ENCODE peak calls at places on chromosomes 2 and 18, in ten cellular contexts. L is nephron progenitor cell; J is CD4-positive, alpha-beta T cell; G is endothelial cell; P is A673; I is heart left ventricle; H is RWPE1; Q is MM.1S; Z is foreskin fibroblast; B is AG09319. V is an unnamed sample.

GRCh38 chr2:101253713-101254085 is 1.0 kb downstream of the CNOT11 start:
- DNase-seq in L (no peak), J (no peak), G (no peak), P (no peak), I (no peak), H (no peak), Q (peak), Z (no peak), B (no peak), V (no peak)

GRCh38 chr18:31679806-31680793 is 4.3 kb downstream of the B4GALT6 start:
- DNase-seq in L (no peak), J (no peak), G (no peak), P (no peak), I (no peak), H (no peak), Q (no peak), Z (no peak), B (no peak), V (no peak)

GRCh38 chr2:41775381-41776025 is 272.3 kb upstream of the PKDCC start:
- DNase-seq in L (no peak), J (no peak), G (no peak), P (no peak), I (no peak), H (no peak), Q (no peak), Z (no peak), B (no peak), V (no peak)

GRCh38 chr2:190679813-190680591 is 31.1 kb downstream of the NAB1 start:
- DNase-seq in L (peak), J (peak), G (peak), P (peak), I (no peak), H (no peak), Q (peak), Z (peak), B (no peak), V (no peak)

GRCh38 chr18:40096675-40097074 is 1858.4 kb upstream of the PIK3C3 start:
- DNase-seq in L (no peak), J (no peak), G (no peak), P (no peak), I (no peak), H (no peak), Q (no peak), Z (no peak), B (no peak), V (no peak)

GRCh38 chr2:200578778-200579177 is 7.0 kb upstream of the AOX1 start:
- DNase-seq in L (no peak), J (no peak), G (no peak), P (peak), I (no peak), H (no peak), Q (peak), Z (no peak), B (no peak), V (no peak)

GRCh38 chr2:190698895-190699294 is 50.0 kb downstream of the NAB1 start:
- DNase-seq in L (no peak), J (no peak), G (peak), P (no peak), I (no peak), H (no peak), Q (no peak), Z (no peak), B (no peak), V (no peak)

GRCh38 chr2:84856785-84857184 is 24.1 kb downstream of the TRABD2A start:
- DNase-seq in L (no peak), J (no peak), G (no peak), P (no peak), I (no peak), H (no peak), Q (no peak), Z (no peak), B (no peak), V (no peak)

GRCh38 chr18:36066001-36066400 is 1.4 kb downstream of the RPRD1A start:
- DNase-seq in L (no peak), J (no peak), G (no peak), P (no peak), I (no peak), H (no peak), Q (no peak), Z (peak), B (no peak), V (no peak)

GRCh38 chr2:127420039-127420864 is 2.0 kb downstream of the PROC start:
- DNase-seq in L (no peak), J (no peak), G (no peak), P (no peak), I (no peak), H (no peak), Q (no peak), Z (no peak), B (no peak), V (no peak)

GRCh38 chr18:7329036-7329435 is 98.1 kb downstream of the LRRC30 start:
- DNase-seq in L (no peak), J (no peak), G (no peak), P (no peak), I (no peak), H (peak), Q (no peak), Z (no peak), B (no peak), V (no peak)

GRCh38 chr2:100988630-100989417 is 13.3 kb upstream of the RPL31 start:
- DNase-seq in L (no peak), J (no peak), G (no peak), P (no peak), I (no peak), H (no peak), Q (no peak), Z (no peak), B (no peak), V (no peak)

GRCh38 chr2:120869659-120870466 is 134.2 kb downstream of the GLI2 start:
- DNase-seq in L (no peak), J (no peak), G (no peak), P (no peak), I (no peak), H (no peak), Q (no peak), Z (no peak), B (no peak), V (no peak)

GRCh38 chr2:179050735-179051134 is 798 bp upstream of the CCDC141 start:
- DNase-seq in L (no peak), J (no peak), G (no peak), P (no peak), I (no peak), H (no peak), Q (no peak), Z (no peak), B (no peak), V (no peak)

GRCh38 chr18:8988262-8988871 is 114.1 kb upstream of the NDUFV2 start:
- DNase-seq in L (peak), J (peak), G (peak), P (peak), I (peak), H (peak), Q (peak), Z (peak), B (peak), V (peak)

GRCh38 chr2:217434183-217434620 is 568.6 kb downstream of the TNS1 start:
- DNase-seq in L (peak), J (no peak), G (peak), P (peak), I (peak), H (peak), Q (no peak), Z (peak), B (peak), V (peak)

GRCh38 chr18:6776193-6776592 is 46.7 kb downstream of the ARHGAP28 start:
- DNase-seq in L (no peak), J (no peak), G (no peak), P (no peak), I (no peak), H (no peak), Q (no peak), Z (peak), B (peak), V (no peak)

GRCh38 chr18:68447286-68447685 is 267.6 kb downstream of the TMX3 start:
- DNase-seq in L (no peak), J (no peak), G (no peak), P (no peak), I (no peak), H (no peak), Q (no peak), Z (no peak), B (no peak), V (no peak)

DNA sequence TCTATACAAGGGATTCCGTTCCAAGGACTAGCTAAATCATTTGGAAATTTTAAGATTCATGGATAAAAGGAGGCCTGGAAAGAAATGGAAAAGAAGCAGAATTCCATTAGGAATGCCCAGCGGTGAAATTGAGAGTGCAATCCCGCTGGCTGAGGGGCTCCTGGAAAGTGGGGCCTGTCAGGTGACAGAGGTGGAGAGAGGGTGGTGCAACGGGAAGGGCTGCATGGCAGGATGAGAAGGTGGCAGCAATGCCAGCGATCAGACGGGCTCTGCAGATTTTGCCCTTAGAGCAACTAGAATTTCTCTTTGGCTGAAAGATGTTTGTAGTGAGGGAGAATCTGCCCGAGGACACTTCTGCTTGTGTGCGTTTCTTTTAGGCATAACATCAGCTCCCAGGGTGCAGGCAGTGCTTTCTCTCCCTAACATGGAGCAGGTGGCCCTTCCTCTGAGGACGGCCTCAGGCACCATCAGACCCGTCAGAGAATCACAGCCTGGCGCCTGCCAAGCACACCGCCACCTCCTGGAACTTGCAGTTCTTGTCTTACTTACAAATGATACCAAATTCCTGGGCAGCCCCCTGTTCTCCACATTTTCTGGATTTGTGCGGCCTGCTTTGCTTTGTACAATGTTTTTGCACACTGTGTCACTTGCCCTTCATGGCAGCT is 261.6 kb downstream of the NDUFA10 start:
- DNase-seq in L (no peak), J (no peak), G (no peak), P (no peak), I (no peak), H (no peak), Q (no peak), Z (no peak), B (no peak), V (no peak)
- TF ChIP-seq CTCF in L (peak), J (no peak), G (no peak), P (peak), I (no peak), H (no peak), Q (no peak), Z (no peak), B (no peak), V (no peak)

GRCh38 chr18:43671431-43671830 is 394.1 kb upstream of the SYT4 start:
- DNase-seq in L (no peak), J (no peak), G (no peak), P (no peak), I (no peak), H (no peak), Q (no peak), Z (no peak), B (no peak), V (no peak)
- TF ChIP-seq CTCF in L (no peak), J (no peak), G (no peak), P (no peak), I (no peak), H (no peak), Q (no peak), Z (no peak), B (no peak), V (no peak)

GRCh38 chr2:73085691-73086090 is 14.2 kb upstream of the SFXN5 start:
- DNase-seq in L (peak), J (peak), G (peak), P (peak), I (peak), H (peak), Q (peak), Z (peak), B (no peak), V (peak)
- TF ChIP-seq CTCF in L (peak), J (peak), G (peak), P (peak), I (peak), H (peak), Q (peak), Z (peak), B (peak), V (peak)

DNA sequence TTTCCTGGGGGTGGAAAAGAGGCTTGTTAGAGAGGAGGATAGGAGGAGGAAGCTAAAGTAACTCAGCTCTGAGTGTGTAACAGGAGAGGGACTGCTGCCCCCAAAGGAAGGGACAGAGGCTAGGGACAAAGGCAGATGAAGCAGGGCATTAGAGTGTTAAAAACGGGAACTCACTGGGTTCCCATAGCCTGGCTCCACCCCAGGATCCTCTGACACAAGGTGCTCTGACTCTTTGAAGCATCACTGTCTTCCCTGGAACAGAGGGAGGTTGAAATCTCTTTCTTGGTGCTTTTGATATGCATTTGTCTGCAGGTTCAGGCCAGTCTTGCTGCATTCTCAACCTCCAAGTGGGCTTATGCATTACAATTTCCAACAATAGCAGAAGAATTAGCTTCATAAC is 22.9 kb downstream of the IL36A start:
- DNase-seq in L (no peak), J (no peak), G (no peak), P (no peak), I (no peak), H (no peak), Q (no peak), Z (no peak), B (no peak), V (no peak)
- TF ChIP-seq CTCF in L (no peak), J (no peak), G (no peak), P (no peak), I (no peak), H (no peak), Q (no peak), Z (no peak), B (no peak), V (no peak)

GRCh38 chr18:70643812-70644211 is 355.0 kb downstream of the SOCS6 start:
- DNase-seq in L (no peak), J (no peak), G (no peak), P (no peak), I (no peak), H (no peak), Q (no peak), Z (no peak), B (no peak), V (no peak)
- TF ChIP-seq CTCF in L (no peak), J (no peak), G (no peak), P (no peak), I (no peak), H (no peak), Q (no peak), Z (no peak), B (no peak), V (no peak)

DNA sequence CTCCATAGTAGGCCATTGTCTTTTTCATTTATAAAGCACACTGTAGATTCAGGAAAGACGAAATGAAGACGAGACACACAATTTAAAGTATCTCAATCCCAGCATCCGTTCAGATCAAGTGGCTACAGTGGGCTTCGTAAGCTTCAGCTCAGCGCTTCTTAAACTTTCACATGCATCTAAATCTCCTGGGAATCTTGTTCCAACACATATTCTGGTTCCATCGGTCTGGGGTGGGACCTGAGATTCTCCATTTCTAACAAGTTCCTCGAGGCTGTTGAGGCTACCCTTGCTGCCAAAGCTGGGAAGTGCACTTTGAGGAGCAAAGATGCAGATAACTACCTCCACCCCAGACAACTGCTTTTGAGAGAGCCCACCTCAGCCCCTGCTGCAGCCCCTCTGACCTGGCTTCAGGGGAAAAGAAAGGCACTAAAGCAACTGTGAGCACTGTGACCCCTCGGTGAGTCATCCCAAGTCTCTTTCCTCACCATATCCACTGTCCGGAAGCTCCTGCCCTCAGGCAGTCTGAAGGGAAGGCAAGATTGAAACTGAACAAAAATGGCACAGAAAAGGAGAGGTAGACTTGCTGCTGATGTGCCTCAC is 201.1 kb upstream of the FBXO11 start:
- DNase-seq in L (no peak), J (no peak), G (no peak), P (peak), I (no peak), H (peak), Q (no peak), Z (peak), B (peak), V (no peak)
- TF ChIP-seq CTCF in L (no peak), J (no peak), G (no peak), P (no peak), I (no peak), H (no peak), Q (no peak), Z (no peak), B (peak), V (no peak)

DNA sequence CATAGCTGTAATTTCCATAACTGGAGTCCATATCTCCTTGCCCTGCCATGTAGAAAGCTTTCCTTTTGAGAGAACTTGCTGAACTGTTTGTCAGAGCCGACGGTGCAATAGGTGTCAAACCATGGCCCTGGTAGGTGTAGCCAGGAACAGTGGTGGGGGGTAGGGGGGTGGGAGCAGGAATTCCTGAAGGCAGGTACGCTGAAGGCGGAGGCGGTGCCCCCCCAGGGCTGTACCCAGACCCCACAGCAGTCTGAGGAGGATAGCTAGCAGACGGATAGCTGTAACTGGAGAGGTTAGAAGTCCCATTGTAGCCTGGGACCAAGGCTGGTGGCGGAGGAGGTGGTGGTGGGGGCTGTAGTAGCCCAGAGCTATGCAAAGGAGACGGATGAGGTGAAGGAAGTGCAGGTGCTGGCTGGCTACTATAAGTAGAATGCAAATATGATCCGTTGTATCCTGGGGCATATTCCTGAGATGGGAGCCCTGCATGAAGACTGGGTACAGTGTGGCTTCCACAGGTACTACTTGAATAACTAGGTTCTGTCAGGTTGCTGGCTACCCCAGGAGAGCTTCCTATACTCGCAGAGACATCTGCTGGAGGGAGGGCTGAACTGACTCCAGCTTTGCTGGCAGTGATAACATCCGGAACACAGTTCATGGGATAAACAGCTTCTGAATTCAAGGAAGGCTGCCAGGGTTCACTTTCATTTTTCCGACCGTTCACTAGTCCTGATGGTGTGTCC is 124.8 kb downstream of the FIGN start:
- DNase-seq in L (no peak), J (no peak), G (peak), P (peak), I (no peak), H (no peak), Q (no peak), Z (no peak), B (no peak), V (no peak)
- TF ChIP-seq CTCF in L (no peak), J (no peak), G (no peak), P (peak), I (no peak), H (no peak), Q (no peak), Z (no peak), B (no peak), V (peak)

GRCh38 chr2:196610796-196611195 is 28.7 kb upstream of the CCDC150 start:
- DNase-seq in L (no peak), J (no peak), G (no peak), P (no peak), I (no peak), H (no peak), Q (no peak), Z (no peak), B (no peak), V (no peak)

GRCh38 chr2:196618661-196619060 is 20.9 kb upstream of the CCDC150 start:
- DNase-seq in L (no peak), J (no peak), G (no peak), P (no peak), I (no peak), H (no peak), Q (no peak), Z (no peak), B (no peak), V (no peak)

GRCh38 chr2:196617430-196617829 is 22.1 kb upstream of the CCDC150 start:
- DNase-seq in L (no peak), J (no peak), G (no peak), P (no peak), I (no peak), H (no peak), Q (peak), Z (no peak), B (no peak), V (no peak)

GRCh38 chr2:196609806-196610205 is 29.7 kb upstream of the CCDC150 start:
- DNase-seq in L (no peak), J (no peak), G (no peak), P (no peak), I (no peak), H (no peak), Q (no peak), Z (no peak), B (no peak), V (no peak)

GRCh38 chr2:196613302-196613701 is 26.2 kb upstream of the CCDC150 start:
- DNase-seq in L (no peak), J (no peak), G (no peak), P (no peak), I (no peak), H (no peak), Q (no peak), Z (no peak), B (no peak), V (no peak)
- TF ChIP-seq CTCF in L (no peak), J (no peak), G (no peak), P (no peak), I (no peak), H (no peak), Q (no peak), Z (no peak), B (no peak), V (no peak)

DNA sequence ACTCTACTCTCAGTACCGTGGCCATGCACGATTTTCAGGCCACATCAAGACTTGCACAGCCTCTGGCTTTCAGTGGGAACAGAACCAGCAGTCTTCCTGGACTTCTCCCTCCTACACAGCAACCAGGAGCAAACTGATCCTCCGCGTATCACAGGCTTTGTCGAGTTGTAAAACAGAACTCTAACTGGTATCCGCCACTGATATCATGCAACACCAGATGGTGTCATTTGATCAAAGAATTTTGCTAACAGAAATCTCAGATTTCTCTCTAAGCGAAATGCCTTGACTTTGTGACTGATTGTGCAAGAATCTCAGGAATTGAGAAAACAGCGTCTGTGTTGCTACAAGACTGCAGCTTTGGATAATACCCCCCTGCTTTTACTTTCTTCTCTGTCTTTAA is 85.7 kb downstream of the COPS8 start:
- DNase-seq in L (no peak), J (no peak), G (no peak), P (peak), I (peak), H (peak), Q (no peak), Z (peak), B (peak), V (no peak)
- TF ChIP-seq CTCF in L (no peak), J (no peak), G (no peak), P (peak), I (no peak), H (peak), Q (no peak), Z (peak), B (peak), V (peak)

V was measured in D721Med.